ENCODE peak calls at places on chromosomes 16 and 17, in five cellular contexts. X, E, T, R and G are unnamed samples.

GRCh38 chr17:74746922-74747321 is 1.5 kb upstream of the NHERF1 start:
- DNase-seq in X (no peak), T (no peak), E (no peak), R (no peak), G (no peak)

GRCh38 chr17:4719684-4720221 is 9.3 kb downstream of the ARRB2 start:
- DNase-seq in R (peak; percentile 62), T (no peak), X (no peak), E (no peak), G (no peak)

GRCh38 chr17:57861000-57861736 is 11.3 kb upstream of the MRPS23 start:
- DNase-seq in E (no peak), T (peak; percentile 60), X (no peak), R (no peak), G (no peak)

GRCh38 chr16:89358030-89359005 is 132.0 kb downstream of the ANKRD11 start:
- DNase-seq in T (no peak), E (no peak), R (peak; percentile 34), X (no peak), G (no peak)

GRCh38 chr16:23392223-23392600 is 60.8 kb downstream of the COG7 start:
- DNase-seq in T (no peak), E (no peak), R (no peak), X (no peak), G (no peak)

GRCh38 chr17:75271955-75272847 is 1.2 kb upstream of the MIF4GD start:
- DNase-seq in X (no peak), T (peak; percentile 65), R (peak; percentile 56), E (no peak), G (no peak)

GRCh38 chr16:72927199-72928088 is 120.5 kb downstream of the ZFHX3 start:
- DNase-seq in X (peak; percentile 32), E (no peak), T (peak; percentile 97), R (no peak), G (no peak)

GRCh38 chr16:23920446-23920845 is 84.7 kb downstream of the PRKCB start:
- DNase-seq in T (no peak), X (no peak), R (no peak), E (no peak), G (peak; percentile 78)

GRCh38 chr16:68289621-68290329 is 21.0 kb downstream of the SLC7A6OS start:
- DNase-seq in T (no peak), X (no peak), E (no peak), R (no peak), G (no peak)

GRCh38 chr16:72301416-72302048 is 129.6 kb upstream of the PMFBP1 start:
- DNase-seq in T (no peak), E (no peak), R (no peak), X (no peak), G (no peak)